ENCODE peak calls at places on chromosomes 2 and 18, in six cellular contexts. D is ascending aorta; G is mesendoderm; X is stimulated activated CD4-positive, alpha-beta T cell treated with anti-CD3 and anti-CD28 coated beads, TNF-alpha, amount 100 ng/mL, for 4 hours; J is vagina; T is RCC 7860. C is an unnamed sample.

GRCh38 chr18:75161629-75162028 is 47.3 kb downstream of the PTGR3 start:
- DNase-seq in D (no peak), J (no peak), T (peak; percentile 42), G (peak; percentile 13), X (no peak), C (no peak)

GRCh38 chr18:52465391-52465790 is 125.4 kb downstream of the DCC start:
- DNase-seq in D (no peak), G (peak; percentile 68), J (no peak), X (no peak), T (no peak), C (no peak)

GRCh38 chr18:28728891-28729290 is 552.0 kb upstream of the CDH2 start:
- DNase-seq in X (no peak), D (no peak), G (no peak), J (no peak), T (no peak), C (no peak)

GRCh38 chr2:96977631-96978195 is 8.7 kb downstream of the FAM178B start:
- DNase-seq in J (no peak), G (peak; percentile 69), T (peak; percentile 91), D (no peak), X (no peak), C (no peak)

GRCh38 chr18:23827681-23828080 is 138.4 kb downstream of the LAMA3 start:
- DNase-seq in T (peak; percentile 85), D (no peak), J (no peak), X (no peak), G (no peak), C (no peak)

GRCh38 chr2:24855703-24856102 is 62.5 kb downstream of the CENPO start:
- DNase-seq in D (no peak), X (no peak), T (no peak), G (peak; percentile 64), J (no peak), C (no peak)

GRCh38 chr2:54558188-54558975 is 102.3 kb downstream of the SPTBN1 start:
- DNase-seq in T (peak; percentile 71), J (no peak), D (no peak), G (peak; percentile 96), X (peak; percentile 49), C (peak; percentile 68)

GRCh38 chr18:43596106-43596712 is 318.9 kb upstream of the SYT4 start:
- DNase-seq in T (peak; percentile 40), J (no peak), D (no peak), G (no peak), X (no peak), C (no peak)

GRCh38 chr18:56447972-56448371 is 190.4 kb downstream of the TXNL1 start:
- DNase-seq in J (no peak), T (no peak), D (no peak), G (no peak), X (no peak), C (no peak)

GRCh38 chr2:148209598-148209997 is 188.7 kb downstream of the MBD5 start:
- DNase-seq in J (no peak), G (peak; percentile 85), D (no peak), T (no peak), X (no peak), C (no peak)

GRCh38 chr2:204846471-204846870 is 301.2 kb downstream of the PARD3B start:
- DNase-seq in X (no peak), D (no peak), G (no peak), J (no peak), T (no peak), C (no peak)

GRCh38 chr18:7696846-7697245 is 129.7 kb downstream of the PTPRM start:
- DNase-seq in T (no peak), D (no peak), X (no peak), G (no peak), J (no peak), C (no peak)

GRCh38 chr2:21165350-21165749 is 41.6 kb downstream of the TDRD15 start:
- DNase-seq in D (no peak), T (no peak), X (no peak), G (no peak), J (no peak), C (no peak)

GRCh38 chr2:171347591-171348032 is 86.2 kb downstream of the METTL8 start:
- DNase-seq in X (no peak), D (no peak), J (no peak), G (no peak), T (peak; percentile 88), C (no peak)

GRCh38 chr2:8694737-8695136 is 12.9 kb downstream of the ID2 start:
- DNase-seq in T (no peak), G (no peak), X (no peak), D (no peak), J (no peak), C (no peak)

GRCh38 chr2:85133751-85134254 is 611 bp downstream of the TCF7L1 start:
- DNase-seq in J (no peak), X (peak; percentile 14), D (no peak), G (peak; percentile 66), T (no peak), C (no peak)

GRCh38 chr18:76388261-76388660 is 106.8 kb downstream of the ZNF516 start:
- DNase-seq in D (no peak), X (no peak), G (no peak), T (no peak), J (no peak), C (no peak)

GRCh38 chr2:215811409-215812355 is 201.7 kb downstream of the MREG start:
- DNase-seq in J (no peak), G (no peak), D (no peak), X (no peak), T (no peak), C (no peak)

GRCh38 chr2:132923787-132924186 is 253.8 kb upstream of the LYPD1 start:
- DNase-seq in D (no peak), X (no peak), J (no peak), G (no peak), T (no peak), C (no peak)

GRCh38 chr18:61991201-61991600 is 98.4 kb upstream of the RNF152 start:
- DNase-seq in T (no peak), J (no peak), X (no peak), G (no peak), D (no peak), C (no peak)

GRCh38 chr18:65735166-65735565 is 15.6 kb upstream of the CDH7 start:
- DNase-seq in X (no peak), D (no peak), T (no peak), J (no peak), G (no peak), C (no peak)

GRCh38 chr18:47397671-47398319 is 146.3 kb upstream of the SKOR2 start:
- DNase-seq in X (no peak), J (no peak), D (no peak), G (peak; percentile 68), T (peak; percentile 6), C (no peak)

GRCh38 chr2:125313806-125314205 is 1288.7 kb downstream of the CNTNAP5 start:
- DNase-seq in X (no peak), D (no peak), G (peak; percentile 30), J (no peak), T (no peak), C (no peak)

GRCh38 chr2:235170536-235171510 is 219.0 kb downstream of the SH3BP4 start:
- DNase-seq in G (peak; percentile 94), D (no peak), T (peak; percentile 89), J (no peak), X (no peak), C (no peak)

GRCh38 chr2:8663997-8664396 is 17.9 kb upstream of the ID2 start:
- DNase-seq in D (no peak), X (no peak), J (no peak), T (no peak), G (no peak), C (no peak)

GRCh38 chr2:37297632-37298031 is 27.0 kb downstream of the PRKD3 start:
- DNase-seq in G (no peak), J (no peak), D (no peak), X (no peak), T (no peak), C (no peak)

GRCh38 chr2:55961318-55961911 is 37.8 kb upstream of the EFEMP1 start:
- DNase-seq in D (no peak), T (peak; percentile 50), J (no peak), G (peak; percentile 44), X (no peak), C (no peak)

C was measured in activated naive CD4-positive, alpha-beta T cell treated with anti-CD3 and anti-CD28 coated beads, Interleukin-2, amount 50 U/mL, for 72 hours.